ENCODE peak calls at places on chromosomes 3 and 15, in ten cellular contexts. Z is heart left ventricle, A is AG04449, K is stomach, L is astrocyte, W is tibial artery, O is testis, B is GM23338, V is transverse colon, U is GM12878. M is an unnamed sample.

GRCh38 chr15:90463381-90463780 is 66.3 kb upstream of the CRTC3 start:
- DNase-seq in O (no peak), W (no peak), Z (peak; percentile 54), U (no peak), B (no peak), A (peak; percentile 33), K (no peak), V (no peak), L (peak; percentile 93), M (peak; percentile 40)

GRCh38 chr3:12922299-12922698 is 80.9 kb upstream of the RPL32 start:
- DNase-seq in B (no peak), K (no peak), Z (no peak), V (no peak), U (no peak), A (no peak), O (no peak), L (no peak), W (no peak), M (no peak)

GRCh38 chr15:67746450-67746849 is 78.9 kb upstream of the SKOR1 start:
- DNase-seq in V (no peak), L (no peak), B (peak; percentile 53), W (no peak), Z (no peak), A (no peak), K (no peak), U (no peak), O (no peak), M (no peak)

GRCh38 chr3:78728406-78729145 is 1039.2 kb downstream of the ROBO1 start:
- DNase-seq in Z (peak; percentile 62), B (peak; percentile 8), V (peak; percentile 29), A (no peak), U (no peak), O (peak; percentile 84), W (peak; percentile 26), L (peak; percentile 51), K (peak; percentile 67), M (no peak)

GRCh38 chr3:114506622-114507300 is 212.9 kb downstream of the TIGIT start:
- DNase-seq in O (no peak), W (no peak), K (no peak), L (peak; percentile 90), B (no peak), A (no peak), Z (no peak), V (no peak), U (no peak), M (peak; percentile 43)

GRCh38 chr15:82173108-82173507 is 89.4 kb downstream of the EFL1 start:
- DNase-seq in W (no peak), U (no peak), B (no peak), A (no peak), L (no peak), V (no peak), Z (no peak), O (no peak), K (no peak), M (no peak)

GRCh38 chr3:140736863-140737460 is 59.1 kb downstream of the TRIM42 start:
- DNase-seq in Z (peak; percentile 25), V (peak; percentile 18), K (peak; percentile 33), U (no peak), W (peak; percentile 55), L (peak; percentile 10), A (no peak), B (peak; percentile 77), O (peak; percentile 83), M (peak; percentile 8)

GRCh38 chr15:31387483-31388118 is 61.0 kb downstream of the KLF13 start:
- DNase-seq in U (no peak), O (no peak), Z (peak; percentile 81), K (peak; percentile 85), W (no peak), L (peak; percentile 35), A (no peak), V (no peak), B (no peak), M (peak; percentile 51)

GRCh38 chr3:48770187-48770502 is 53.1 kb upstream of the IP6K2 start:
- DNase-seq in O (no peak), B (peak; percentile 20), W (no peak), Z (no peak), U (no peak), V (no peak), K (no peak), L (no peak), A (no peak), M (no peak)

DNA sequence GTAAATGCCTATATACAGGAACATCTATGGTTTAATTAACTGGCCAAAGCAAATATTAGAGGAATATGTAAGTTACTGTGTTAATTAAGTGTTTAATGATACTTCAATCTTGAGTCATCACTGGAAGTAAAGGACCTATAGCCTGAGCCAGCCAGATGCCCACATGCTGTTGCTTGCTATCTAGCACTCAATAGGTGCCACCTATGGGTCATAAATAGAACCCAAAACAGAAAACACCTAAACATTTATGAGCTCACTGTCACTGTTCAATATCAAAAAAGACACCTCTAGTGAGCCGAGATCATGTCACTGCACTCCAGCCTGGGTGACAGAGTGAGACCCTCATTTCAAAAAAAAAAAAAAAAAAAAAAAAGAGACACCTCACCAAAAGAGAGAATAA is 48.4 kb upstream of the IP6K2 start:
- DNase-seq in B (peak; percentile 15), W (no peak), Z (no peak), V (no peak), O (peak; percentile 34), A (no peak), U (no peak), K (peak; percentile 27), L (no peak), M (no peak)
- TF ChIP-seq CTCF in B (no peak), W (no peak), Z (no peak), V (peak; percentile 47), O (no peak), A (no peak), U (peak; percentile 14), K (no peak), L (no peak), M (peak; percentile 10)

DNA sequence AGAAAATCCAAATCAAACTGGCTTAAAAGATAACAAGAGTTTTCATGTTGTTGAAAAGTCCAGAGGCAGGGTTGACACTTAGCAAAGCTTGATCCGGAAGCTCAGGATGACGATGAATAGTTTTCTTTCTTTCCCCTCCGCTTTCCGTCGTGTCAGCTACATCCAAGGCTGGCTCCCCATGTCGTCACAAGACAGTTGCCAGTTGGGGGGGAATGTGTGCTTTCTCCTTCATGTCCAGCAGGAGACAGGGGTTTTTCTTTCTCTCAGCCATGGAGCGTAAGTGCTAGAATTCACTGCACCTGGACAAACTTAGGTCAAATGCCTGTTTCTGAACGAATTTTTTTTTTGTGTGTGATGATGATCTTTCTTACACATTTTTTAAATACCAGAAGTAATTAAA is 273.8 kb upstream of the RGMA start:
- DNase-seq in L (no peak), Z (no peak), V (no peak), A (no peak), K (no peak), B (peak; percentile 76), O (no peak), U (no peak), W (no peak), M (no peak)
- H3K4me3 ChIP-seq in L (no peak overlapping the region), Z (no peak overlapping the region), V (no peak overlapping the region), A (no peak overlapping the region), K (no peak overlapping the region), B (peak overlapping the region; percentile 17), O (no peak overlapping the region), U (no peak overlapping the region), W (no peak overlapping the region), M (no peak overlapping the region)

GRCh38 chr3:17360991-17361390 is 381.4 kb downstream of the TBC1D5 start:
- DNase-seq in A (no peak), B (no peak), K (no peak), W (no peak), L (no peak), V (no peak), U (no peak), O (no peak), Z (no peak), M (no peak)

GRCh38 chr3:17359911-17360310 is 382.5 kb downstream of the TBC1D5 start:
- DNase-seq in B (no peak), U (no peak), W (no peak), K (no peak), O (no peak), A (no peak), Z (no peak), L (peak; percentile 12), V (no peak), M (no peak)

GRCh38 chr3:17356581-17356980 is 385.9 kb downstream of the TBC1D5 start:
- DNase-seq in K (no peak), O (no peak), V (no peak), Z (no peak), U (no peak), W (no peak), A (no peak), L (no peak), B (peak; percentile 33), M (no peak)

GRCh38 chr3:17355591-17355990 is 386.8 kb downstream of the TBC1D5 start:
- DNase-seq in Z (no peak), W (no peak), K (no peak), A (no peak), U (no peak), O (no peak), V (no peak), B (no peak), L (peak; percentile 20), M (peak; percentile 49)

DNA sequence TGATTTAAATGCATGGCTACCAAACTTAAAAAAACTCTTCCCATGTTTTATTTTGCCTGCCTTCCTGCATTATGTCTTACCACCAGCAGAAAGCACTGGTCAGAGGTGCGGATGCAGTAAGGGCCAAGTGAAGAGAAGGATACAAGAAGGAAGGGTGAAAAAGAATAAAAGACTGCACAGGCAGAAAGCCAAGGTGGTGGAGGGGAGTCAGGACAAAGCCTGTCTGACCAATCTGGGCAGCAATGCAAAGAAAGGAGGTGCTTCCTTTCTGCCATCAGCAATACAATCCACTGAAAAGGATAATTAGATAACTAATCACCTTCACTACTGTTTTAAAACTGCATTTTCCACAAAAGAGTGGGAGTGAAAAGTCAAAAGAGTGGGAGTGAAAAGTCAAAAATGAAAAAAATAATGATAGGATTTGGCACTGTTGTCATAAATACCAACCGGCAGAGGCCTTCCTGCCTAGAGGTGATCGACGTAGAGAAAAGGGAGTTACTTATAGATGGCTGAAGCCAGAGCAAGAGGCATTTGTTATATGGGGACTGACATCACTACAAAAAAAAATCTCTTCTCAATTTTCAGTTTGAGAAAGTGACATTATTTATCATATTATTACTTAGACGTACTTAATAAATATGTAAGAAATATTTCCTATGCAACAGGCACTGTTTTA is 385.3 kb downstream of the TBC1D5 start:
- DNase-seq in Z (no peak), B (peak; percentile 9), A (no peak), O (no peak), U (no peak), L (no peak), V (no peak), W (no peak), K (no peak), M (no peak)
- TF ChIP-seq CTCF in Z (no peak), B (no peak), A (no peak), O (no peak), U (no peak), L (no peak), V (no peak), W (no peak), K (no peak), M (no peak)

GRCh38 chr15:51093865-51094605 is 671 bp downstream of the TNFAIP8L3 start:
- DNase-seq in V (peak; percentile 29), U (no peak), K (no peak), Z (no peak), A (no peak), B (peak; percentile 63), W (peak; percentile 75), L (no peak), O (peak; percentile 50), M (no peak)

GRCh38 chr15:51095681-51096331 is 1.1 kb upstream of the TNFAIP8L3 start:
- DNase-seq in O (no peak), U (no peak), V (no peak), L (no peak), A (no peak), B (no peak), K (no peak), W (no peak), Z (no peak), M (no peak)

GRCh38 chr15:51094606-51095569 is at the start of gene TNFAIP8L3:
- DNase-seq in B (peak; percentile 63), U (no peak), K (no peak), O (peak; percentile 28), Z (peak; percentile 25), V (peak; percentile 50), W (peak; percentile 43), L (no peak), A (no peak), M (no peak)

GRCh38 chr15:51092480-51092879 is 2.2 kb downstream of the TNFAIP8L3 start:
- DNase-seq in B (no peak), A (no peak), W (no peak), O (no peak), K (no peak), L (no peak), V (no peak), Z (no peak), U (no peak), M (no peak)

DNA sequence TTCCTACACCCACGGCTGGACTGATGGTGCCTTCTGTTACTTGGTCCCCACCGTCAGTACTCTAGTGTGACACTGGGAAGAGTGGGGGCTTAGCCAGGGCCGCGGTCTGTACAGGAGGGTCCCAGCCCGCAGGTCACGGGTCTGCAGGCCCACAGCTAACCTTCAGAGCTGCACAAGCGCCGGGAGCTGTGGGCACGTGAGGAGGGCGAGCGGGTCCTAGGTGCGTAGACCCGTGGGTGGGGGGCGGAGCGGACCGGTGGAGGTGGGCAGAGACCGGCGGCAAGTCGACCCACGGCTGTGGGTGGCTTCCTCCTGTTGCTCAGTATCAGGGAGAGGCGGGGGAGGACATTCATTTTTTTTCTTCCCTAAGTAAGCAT is 1.2 kb downstream of the TNFAIP8L3 start:
- DNase-seq in B (no peak), K (no peak), V (no peak), U (no peak), A (no peak), Z (no peak), O (no peak), W (no peak), L (no peak), M (no peak)
- H3K4me3 ChIP-seq in B (peak overlapping the region; percentile 68), K (peak overlapping the region; percentile 68), V (peak overlapping the region; percentile 62), U (no peak overlapping the region), A (no peak overlapping the region), Z (peak overlapping the region; percentile 75), O (peak overlapping the region; percentile 60), W (peak overlapping the region; percentile 88), L (no peak overlapping the region), M (peak overlapping the region; percentile 62)

M was measured in AG09309.